ENCODE peak calls at places on chromosomes 4 and X, in seven cellular contexts. T, B, O, U, D, G and R are unnamed samples.

GRCh38 chr4:102694791-102695190 is 66.0 kb downstream of the MANBA start:
- DNase-seq in B (no peak), U (no peak), O (no peak), G (no peak), D (no peak), T (no peak), R (no peak)

GRCh38 chr4:53591372-53591892 is at the start of gene LNX1:
- DNase-seq in O (no peak), G (peak; percentile 97), B (no peak), U (peak; percentile 84), D (no peak), T (no peak), R (no peak)

GRCh38 chr4:120071192-120071795 is 4.6 kb upstream of the MAD2L1 start:
- DNase-seq in D (no peak), O (no peak), T (no peak), U (no peak), G (peak; percentile 56), B (peak; percentile 43), R (no peak)

GRCh38 chr4:121138014-121138413 is 26.1 kb downstream of the TNIP3 start:
- DNase-seq in B (no peak), T (no peak), U (no peak), G (no peak), O (no peak), D (no peak), R (no peak)

GRCh38 chr4:157821814-157822213 is 351.0 kb downstream of the GASK1B start:
- DNase-seq in G (no peak), T (no peak), D (no peak), O (no peak), B (no peak), U (no peak), R (no peak)

GRCh38 chr4:141807501-141807900 is 171.1 kb downstream of the IL15 start:
- DNase-seq in B (no peak), D (no peak), O (no peak), U (no peak), T (no peak), G (no peak), R (no peak)

GRCh38 chrX:125505207-125505606 is 185.5 kb downstream of the TEX13C start:
- DNase-seq in B (no peak), T (no peak), D (no peak), G (no peak), U (no peak), O (no peak), R (no peak)

GRCh38 chr4:157005193-157005592 is 33.6 kb upstream of the PDGFC start:
- DNase-seq in D (no peak), G (no peak), B (no peak), O (no peak), U (no peak), T (no peak), R (no peak)

GRCh38 chr4:73922766-73923630 is 53.8 kb downstream of the CXCL1 start:
- DNase-seq in O (no peak), G (no peak), B (no peak), T (no peak), D (no peak), U (no peak), R (no peak)

GRCh38 chrX:97628807-97629596 is 745.3 kb downstream of the RPA4 start:
- DNase-seq in G (no peak), D (no peak), T (no peak), O (no peak), U (no peak), B (no peak), R (no peak)

GRCh38 chrX:38732866-38733265 is 68.4 kb upstream of the MID1IP1 start:
- DNase-seq in O (no peak), G (no peak), B (no peak), U (no peak), D (no peak), T (no peak), R (no peak)

GRCh38 chrX:13051529-13052172 is 7.2 kb upstream of the FAM9C start:
- DNase-seq in G (no peak), T (no peak), O (no peak), B (no peak), D (no peak), U (no peak), R (no peak)

GRCh38 chrX:139815771-139816170 is 107.8 kb upstream of the MCF2 start:
- DNase-seq in B (no peak), O (no peak), D (no peak), G (no peak), U (no peak), T (no peak), R (no peak)

GRCh38 chrX:55161581-55161980 is 58.6 kb upstream of the PAGE5 start:
- DNase-seq in O (no peak), T (no peak), B (no peak), U (no peak), G (no peak), D (no peak), R (no peak)

DNA sequence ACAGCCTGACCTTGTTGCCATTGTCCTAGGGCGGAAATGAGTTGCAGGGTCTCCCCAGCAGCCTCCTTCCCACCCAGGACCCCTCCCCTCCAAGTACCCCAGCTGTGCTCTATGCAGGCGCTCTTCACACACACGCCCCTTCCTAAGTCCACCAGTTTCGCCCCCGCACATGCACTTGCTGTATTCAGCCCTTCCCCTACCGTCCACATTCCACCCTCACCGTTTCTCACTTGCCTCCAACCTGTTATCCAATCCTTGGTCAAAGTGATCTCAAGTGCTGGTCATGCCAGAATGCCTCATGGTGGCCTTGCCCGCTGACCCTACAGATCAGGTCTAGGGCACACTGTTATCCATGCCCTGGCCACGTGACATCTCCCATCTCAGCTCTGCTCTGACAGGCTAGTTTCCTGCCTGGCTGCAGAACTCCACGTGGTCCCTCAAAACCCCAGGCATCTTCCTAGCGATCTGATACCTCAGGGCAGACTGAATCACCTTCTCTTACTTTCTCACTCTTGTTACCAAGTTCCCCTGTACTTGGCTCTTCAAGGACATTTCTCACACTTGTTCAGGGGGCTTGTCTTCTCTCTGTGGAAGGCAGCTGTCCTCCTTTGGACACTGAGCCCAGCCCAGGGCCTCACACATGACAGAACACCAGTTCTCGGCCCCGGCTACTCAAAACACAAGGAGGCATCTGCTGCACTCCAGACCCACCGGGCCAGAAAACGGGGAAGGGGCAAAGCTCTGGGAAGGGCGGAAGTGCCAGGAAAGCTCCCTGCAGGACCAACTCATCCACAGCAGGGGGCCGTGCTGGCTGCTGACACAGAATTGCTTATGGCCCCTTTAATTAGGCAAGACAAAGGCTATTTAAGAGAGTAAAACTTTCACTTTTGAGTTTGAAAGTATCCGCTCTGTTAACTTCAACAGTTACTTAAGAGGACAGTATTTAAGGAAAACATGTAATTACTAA is 39.9 kb downstream of the NSG1 start:
- DNase-seq in G (no peak), D (no peak), U (no peak), T (peak; percentile 42), B (no peak), O (no peak), R (no peak)
- H3K4me3 ChIP-seq in G (no peak overlapping the region), D (no peak overlapping the region), U (no peak overlapping the region), T (no peak overlapping the region), B (no peak overlapping the region), O (no peak overlapping the region), R (no peak overlapping the region)

DNA sequence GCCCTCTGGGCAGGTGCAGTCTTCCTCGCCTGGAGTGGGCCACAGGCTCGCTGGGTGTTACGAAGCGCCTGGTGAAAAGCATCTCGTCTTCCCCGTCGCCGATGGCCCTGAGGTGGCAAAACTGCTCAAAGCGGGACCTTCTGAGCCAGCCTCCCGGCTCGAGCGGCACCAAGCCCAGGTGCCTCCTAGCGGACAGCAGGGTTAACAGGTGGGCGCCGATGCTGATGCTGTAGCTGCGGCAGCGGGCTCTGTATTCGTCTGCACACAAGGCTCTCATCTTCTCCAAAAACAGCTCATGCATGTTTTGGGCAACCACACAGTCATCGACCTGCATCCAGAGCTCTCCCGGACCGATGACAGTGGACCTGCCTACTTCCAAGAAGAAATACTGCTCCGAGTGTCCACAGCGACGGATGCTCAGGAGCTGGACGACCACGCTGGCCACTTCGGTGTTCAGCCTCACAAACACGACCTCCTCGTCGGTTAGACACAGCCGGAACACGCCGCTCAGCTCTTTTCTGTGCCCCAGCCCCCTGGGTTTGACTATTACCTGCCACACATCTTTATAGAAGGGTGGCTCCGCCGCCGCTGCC is 1.2 kb downstream of the IRS4 start:
- DNase-seq in D (no peak), U (no peak), T (no peak), G (no peak), O (no peak), B (no peak), R (no peak)
- H3K4me3 ChIP-seq in D (peak overlapping the region; percentile 21), U (peak overlapping the region; percentile 25), T (peak overlapping the region; percentile 45), G (no peak overlapping the region), O (no peak overlapping the region), B (no peak overlapping the region), R (peak overlapping the region; percentile 69)

GRCh38 chrX:45762699-45763647 is 562.3 kb upstream of the DIPK2B start:
- DNase-seq in T (no peak), G (no peak), O (no peak), B (no peak), U (no peak), D (no peak), R (no peak)
- H3K4me3 ChIP-seq in T (no peak overlapping the region), G (no peak overlapping the region), O (no peak overlapping the region), B (no peak overlapping the region), U (no peak overlapping the region), D (no peak overlapping the region), R (no peak overlapping the region)

GRCh38 chrX:150566734-150567182 is 1.7 kb upstream of the MTM1 start:
- DNase-seq in D (no peak), G (no peak), U (no peak), B (no peak), O (no peak), T (no peak), R (no peak)
- H3K4me3 ChIP-seq in D (no peak overlapping the region), G (no peak overlapping the region), U (no peak overlapping the region), B (no peak overlapping the region), O (no peak overlapping the region), T (no peak overlapping the region), R (no peak overlapping the region)

GRCh38 chrX:147875866-147876596 is 35.7 kb upstream of the FMR1 start:
- DNase-seq in O (no peak), T (no peak), D (no peak), U (no peak), B (peak; percentile 85), G (no peak), R (no peak)
- H3K4me3 ChIP-seq in O (no peak overlapping the region), T (no peak overlapping the region), D (no peak overlapping the region), U (no peak overlapping the region), B (no peak overlapping the region), G (no peak overlapping the region), R (no peak overlapping the region)

DNA sequence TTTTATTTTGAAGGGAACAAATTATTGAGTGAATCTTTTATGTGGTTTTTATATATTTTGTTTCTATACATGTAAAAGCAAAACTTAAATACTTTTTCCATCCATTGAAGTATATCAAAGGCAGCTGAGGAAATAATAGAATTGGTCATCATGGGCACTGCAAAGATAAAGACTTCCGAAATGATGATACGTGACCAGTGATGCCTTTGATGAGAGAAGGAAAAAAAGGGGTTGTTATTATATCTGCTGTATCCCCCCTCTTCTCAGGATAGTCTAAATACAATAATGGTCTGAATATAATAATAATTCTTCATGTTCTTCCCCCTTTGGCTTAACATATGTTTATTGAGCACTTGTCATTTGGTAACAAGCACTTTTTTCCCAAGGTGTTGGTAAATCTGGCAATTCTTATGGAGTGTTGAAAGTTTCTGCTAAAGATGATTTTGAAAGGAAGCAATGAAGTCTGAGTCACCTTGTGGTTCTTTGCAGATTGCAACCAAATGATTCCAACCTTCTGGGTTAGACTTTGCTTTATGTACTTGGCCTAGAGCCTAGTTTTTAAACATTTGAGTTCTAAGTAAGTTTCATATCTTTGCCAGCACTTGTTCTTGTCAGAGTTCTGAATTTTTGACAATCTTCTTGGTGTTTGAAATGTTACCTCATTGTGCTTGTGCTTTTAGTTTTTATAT is 60.8 kb downstream of the USP9X start:
- DNase-seq in O (peak; percentile 81), G (no peak), B (no peak), T (no peak), U (no peak), D (no peak), R (no peak)
- H3K4me3 ChIP-seq in O (no peak overlapping the region), G (no peak overlapping the region), B (no peak overlapping the region), T (no peak overlapping the region), U (no peak overlapping the region), D (no peak overlapping the region), R (no peak overlapping the region)